ENCODE peak calls at places on chromosomes 1 and 21, in five cellular contexts. O is foreskin fibroblast; H is naive thymus-derived CD4-positive, alpha-beta T cell; F is neural progenitor cell; Z is NCI-H1105. C is an unnamed sample.

GRCh38 chr1:228827026-228827425 is 91.7 kb downstream of the RHOU start:
- DNase-seq in H (no peak), O (no peak), F (no peak), Z (no peak), C (no peak)

GRCh38 chr1:98387701-98388100 is 273.8 kb upstream of the SNX7 start:
- DNase-seq in O (peak), H (no peak), F (no peak), Z (no peak), C (no peak)

GRCh38 chr1:224626042-224626441 is 9.9 kb downstream of the CNIH3 start:
- DNase-seq in O (peak), F (no peak), Z (no peak), H (no peak), C (no peak)

GRCh38 chr21:45029298-45029967 is 44.9 kb upstream of the ADARB1 start:
- DNase-seq in O (peak), Z (no peak), F (peak), H (no peak), C (no peak)

GRCh38 chr1:241640867-241641542 is 836 bp upstream of the CHML start:
- DNase-seq in Z (no peak), O (no peak), F (no peak), H (no peak), C (no peak)

GRCh38 chr1:33175865-33176264 is 6.0 kb downstream of the TRIM62 start:
- DNase-seq in O (no peak), H (no peak), Z (no peak), F (no peak), C (no peak)

GRCh38 chr1:12585536-12585935 is 32.5 kb downstream of the DHRS3 start:
- DNase-seq in O (no peak), F (no peak), H (no peak), Z (no peak), C (no peak)

GRCh38 chr1:53377438-53377841 is 49.6 kb upstream of the LRP8 start:
- DNase-seq in H (no peak), Z (no peak), O (no peak), F (no peak), C (no peak)

GRCh38 chr1:11882814-11883538 is 24.2 kb upstream of the NPPB start:
- DNase-seq in F (no peak), O (no peak), Z (no peak), H (no peak), C (no peak)

GRCh38 chr1:204678721-204679455 is 6.7 kb downstream of the LRRN2 start:
- DNase-seq in F (no peak), O (no peak), Z (no peak), H (no peak), C (no peak)

GRCh38 chr1:41622859-41623732 is 138.6 kb upstream of the EDN2 start:
- DNase-seq in Z (no peak), F (no peak), H (no peak), O (peak), C (no peak)

GRCh38 chr1:224632921-224633321 is 16.8 kb downstream of the CNIH3 start:
- DNase-seq in Z (no peak), H (no peak), F (peak), O (no peak), C (no peak)

GRCh38 chr1:7501723-7502334 is 269.3 kb upstream of the VAMP3 start:
- DNase-seq in H (no peak), F (no peak), Z (no peak), O (no peak), C (no peak)

GRCh38 chr1:87584603-87585002 is 255.9 kb downstream of the LMO4 start:
- DNase-seq in Z (no peak), F (no peak), H (no peak), O (no peak), C (no peak)

GRCh38 chr1:221063651-221064050 is 184.4 kb downstream of the HLX start:
- DNase-seq in F (no peak), H (no peak), O (no peak), Z (no peak), C (no peak)

GRCh38 chr1:153697873-153698647 is 19.6 kb downstream of the NPR1 start:
- DNase-seq in O (no peak), F (no peak), Z (no peak), H (no peak), C (no peak)

GRCh38 chr21:25385912-25386474 is 221.3 kb downstream of the MRPL39 start:
- DNase-seq in F (peak), H (peak), O (peak), Z (peak), C (peak)

GRCh38 chr1:232016636-232017035 is 390.0 kb downstream of the DISC1 start:
- DNase-seq in H (no peak), F (no peak), Z (no peak), O (peak), C (no peak)